ENCODE peak calls at places on chromosomes 13 and 19, in eight cellular contexts. S is AG04450; L is occipital lobe; R is iPS-NIHi11; K is stimulated activated CD8-positive, alpha-beta memory T cell treated with anti-CD3 and anti-CD28 coated beads, Interleukin-4, amount 100 ng/mL, for 24 hours; T is GM10248; W is neuronal stem cell; D is NCI-H510A treated with DMSO at 0.1 percent for 48 hours. O is an unnamed sample.

GRCh38 chr13:106566682-106567420 is 1.1 kb downstream of the ARGLU1 start:
- DNase-seq in T (peak), R (peak), W (no peak), L (no peak), D (peak), S (no peak), K (peak), O (no peak)

GRCh38 chr19:7815325-7815724 is 14.7 kb upstream of the EVI5L start:
- DNase-seq in R (no peak), K (no peak), T (no peak), S (no peak), W (no peak), D (no peak), L (no peak), O (no peak)

GRCh38 chr13:78709028-78709427 is 50.1 kb upstream of the OBI1 start:
- DNase-seq in T (no peak), R (no peak), K (no peak), W (no peak), L (no peak), D (no peak), S (no peak), O (no peak)

GRCh38 chr13:51298812-51299211 is 40.7 kb upstream of the SERPINE3 start:
- DNase-seq in D (no peak), W (no peak), S (no peak), T (no peak), K (no peak), L (no peak), R (no peak), O (no peak)

GRCh38 chr19:13127051-13127450 is 9.0 kb downstream of the NACC1 start:
- DNase-seq in L (no peak), W (no peak), D (no peak), T (no peak), S (no peak), R (no peak), K (no peak), O (no peak)

GRCh38 chr19:3357362-3357730 is 9.0 kb upstream of the NFIC start:
- DNase-seq in K (no peak), S (no peak), D (no peak), T (no peak), W (no peak), L (no peak), R (no peak), O (no peak)

GRCh38 chr13:75636339-75637095 is 387 bp downstream of the LMO7 start:
- DNase-seq in K (peak), S (no peak), D (no peak), L (peak), R (peak), W (peak), T (peak), O (no peak)

GRCh38 chr13:74596691-74597090 is 462.5 kb upstream of the KLF12 start:
- DNase-seq in S (no peak), T (no peak), W (no peak), L (no peak), R (peak), D (no peak), K (no peak), O (no peak)

GRCh38 chr13:30585748-30586262 is 31.9 kb upstream of the USPL1 start:
- DNase-seq in K (no peak), S (peak), R (no peak), L (no peak), T (no peak), D (no peak), W (no peak), O (peak)

GRCh38 chr13:37652596-37652995 is 54.0 kb upstream of the POSTN start:
- DNase-seq in K (no peak), T (no peak), D (no peak), S (no peak), L (no peak), W (no peak), R (no peak), O (no peak)

GRCh38 chr13:110869231-110869804 is 45.6 kb downstream of the ANKRD10 start:
- DNase-seq in R (no peak), D (no peak), K (no peak), W (no peak), T (no peak), L (no peak), S (no peak), O (no peak)

GRCh38 chr19:19095691-19096090 is 31.9 kb downstream of the SLC25A42 start:
- DNase-seq in D (no peak), K (no peak), S (no peak), T (no peak), R (no peak), L (no peak), W (no peak), O (no peak)

GRCh38 chr19:1730157-1730556 is 23.1 kb upstream of the ONECUT3 start:
- DNase-seq in D (no peak), R (no peak), W (no peak), L (no peak), S (no peak), T (no peak), K (no peak), O (no peak)

GRCh38 chr19:27935669-27936068 is 1277.3 kb downstream of the UQCRFS1 start:
- DNase-seq in L (no peak), D (no peak), R (no peak), K (no peak), S (no peak), T (no peak), W (no peak), O (no peak)

GRCh38 chr13:114149774-114150740 is 17.6 kb upstream of the RASA3 start:
- DNase-seq in T (no peak), S (no peak), W (no peak), K (no peak), D (peak), L (no peak), R (peak), O (no peak)

GRCh38 chr19:1161716-1162115 is 12.4 kb downstream of the SBNO2 start:
- DNase-seq in D (peak), W (no peak), S (no peak), T (no peak), L (no peak), K (no peak), R (peak), O (no peak)

GRCh38 chr19:14086098-14086497 is 515 bp upstream of the C19orf67 start:
- DNase-seq in S (no peak), K (no peak), T (no peak), D (no peak), R (no peak), W (no peak), L (no peak), O (no peak)

GRCh38 chr19:4284176-4284958 is 5.3 kb downstream of the SHD start:
- DNase-seq in R (peak), W (no peak), T (no peak), K (no peak), S (no peak), D (no peak), L (no peak), O (no peak)

GRCh38 chr19:6362024-6362344 is 653 bp downstream of the CLPP start:
- DNase-seq in S (no peak), D (no peak), L (no peak), K (no peak), T (no peak), R (no peak), W (no peak), O (no peak)

GRCh38 chr13:67769987-67770341 is 539.8 kb upstream of the PCDH9 start:
- DNase-seq in W (no peak), T (no peak), L (no peak), K (no peak), R (no peak), D (peak), S (no peak), O (no peak)

GRCh38 chr19:44807652-44808462 is 1.0 kb upstream of the BCAM start:
- DNase-seq in D (peak), R (peak), T (peak), S (no peak), W (peak), L (no peak), K (no peak), O (no peak)

GRCh38 chr19:7172794-7173193 is 103.3 kb downstream of the ZNF557 start:
- DNase-seq in D (no peak), R (no peak), W (no peak), T (no peak), L (no peak), K (no peak), S (no peak), O (no peak)

GRCh38 chr13:109626386-109627171 is 159.8 kb downstream of the IRS2 start:
- DNase-seq in W (no peak), D (no peak), T (no peak), K (no peak), L (no peak), R (no peak), S (no peak), O (no peak)

GRCh38 chr19:40633207-40633606 is 32.0 kb downstream of the LTBP4 start:
- DNase-seq in W (no peak), S (peak), L (no peak), K (no peak), R (no peak), D (no peak), T (no peak), O (no peak)

GRCh38 chr19:3344608-3345598 is 21.5 kb upstream of the NFIC start:
- DNase-seq in D (no peak), W (no peak), R (no peak), L (no peak), S (no peak), T (no peak), K (no peak), O (no peak)

GRCh38 chr13:98782654-98783053 is 30.2 kb upstream of the SLC15A1 start:
- DNase-seq in D (no peak), T (no peak), L (no peak), S (no peak), W (no peak), K (no peak), R (no peak), O (no peak)

GRCh38 chr19:5993516-5994406 is 15.8 kb upstream of the RANBP3 start:
- DNase-seq in R (no peak), S (no peak), K (no peak), D (no peak), L (no peak), T (no peak), W (no peak), O (no peak)

GRCh38 chr19:54030895-54031586 is 32.7 kb downstream of the VSTM1 start:
- DNase-seq in R (no peak), W (no peak), K (no peak), L (no peak), D (no peak), S (no peak), T (no peak), O (no peak)

GRCh38 chr19:7778081-7778480 is 15.0 kb downstream of the CLEC4M start:
- DNase-seq in S (no peak), K (no peak), D (no peak), W (no peak), T (no peak), R (no peak), L (no peak), O (no peak)

GRCh38 chr19:12092065-12092867 is 27.7 kb downstream of the ZNF844 start:
- DNase-seq in D (peak), K (peak), L (peak), S (peak), W (peak), R (peak), T (peak), O (peak)

GRCh38 chr13:77356155-77356554 is 29.3 kb upstream of the MYCBP2 start:
- DNase-seq in L (no peak), K (no peak), W (no peak), T (no peak), S (no peak), R (no peak), D (no peak), O (no peak)

GRCh38 chr19:36060430-36060829 is 5.7 kb downstream of the WDR62 start:
- DNase-seq in T (peak), K (peak), R (peak), W (no peak), D (no peak), S (peak), L (peak), O (no peak)

GRCh38 chr19:51339313-51339686 is 2.6 kb downstream of the VSIG10L start:
- DNase-seq in D (no peak), K (no peak), W (no peak), T (no peak), S (no peak), R (peak), L (no peak), O (no peak)

GRCh38 chr19:13098291-13099072 is 4.2 kb downstream of the LYL1 start:
- DNase-seq in T (no peak), W (no peak), R (no peak), K (no peak), S (no peak), L (peak), D (peak), O (no peak)

O was measured in skeletal muscle cell.